ENCODE peak calls at places on chromosomes 6 and 20, in eight cellular contexts. One of them, this sample, is unnamed.

GRCh38 chr20:54897787-54898186 is 422.4 kb downstream of the DOK5 start:
- DNase-seq in fibroblast of pulmonary artery: no peak
- DNase-seq in H1: no peak
- DNase-seq in ovary: no peak
- DNase-seq in lower leg skin: no peak
- DNase-seq in choroid plexus epithelial cell: no peak
- DNase-seq in CD4-positive, alpha-beta T cell: no peak
- DNase-seq in cardiac fibroblast: no peak
- DNase-seq in this sample: no peak

GRCh38 chr6:4305056-4305455 is 169.7 kb upstream of the ECI2 start:
- DNase-seq in lower leg skin: no peak
- DNase-seq in CD4-positive, alpha-beta T cell: no peak
- DNase-seq in fibroblast of pulmonary artery: no peak
- DNase-seq in H1: no peak
- DNase-seq in ovary: no peak
- DNase-seq in choroid plexus epithelial cell: no peak
- DNase-seq in cardiac fibroblast: no peak
- DNase-seq in this sample: no peak

GRCh38 chr6:33450434-33450833 is 3.9 kb upstream of the ZBTB9 start:
- DNase-seq in ovary: no peak
- DNase-seq in H1: no peak
- DNase-seq in lower leg skin: no peak
- DNase-seq in fibroblast of pulmonary artery: peak; percentile 35
- DNase-seq in choroid plexus epithelial cell: peak; percentile 15
- DNase-seq in CD4-positive, alpha-beta T cell: no peak
- DNase-seq in cardiac fibroblast: no peak
- DNase-seq in this sample: no peak

GRCh38 chr6:26217714-26218075 is 130.5 kb downstream of the HFE start:
- DNase-seq in cardiac fibroblast: peak; percentile 59
- DNase-seq in fibroblast of pulmonary artery: peak; percentile 32
- DNase-seq in ovary: no peak
- DNase-seq in H1: no peak
- DNase-seq in CD4-positive, alpha-beta T cell: no peak
- DNase-seq in choroid plexus epithelial cell: peak; percentile 37
- DNase-seq in lower leg skin: no peak
- DNase-seq in this sample: peak; percentile 27

GRCh38 chr6:17473554-17473953 is 80.2 kb downstream of the CAP2 start:
- DNase-seq in ovary: no peak
- DNase-seq in lower leg skin: no peak
- DNase-seq in H1: no peak
- DNase-seq in CD4-positive, alpha-beta T cell: no peak
- DNase-seq in fibroblast of pulmonary artery: no peak
- DNase-seq in choroid plexus epithelial cell: no peak
- DNase-seq in cardiac fibroblast: no peak
- DNase-seq in this sample: no peak

GRCh38 chr6:1614767-1615650 is 5.3 kb downstream of the FOXC1 start:
- DNase-seq in cardiac fibroblast: no peak
- DNase-seq in choroid plexus epithelial cell: no peak
- DNase-seq in CD4-positive, alpha-beta T cell: no peak
- DNase-seq in H1: no peak
- DNase-seq in fibroblast of pulmonary artery: no peak
- DNase-seq in ovary: no peak
- DNase-seq in lower leg skin: no peak
- DNase-seq in this sample: no peak

GRCh38 chr6:144158133-144158532 is 7.8 kb downstream of the STX11 start:
- DNase-seq in H1: no peak
- DNase-seq in ovary: peak; percentile 49
- DNase-seq in choroid plexus epithelial cell: peak; percentile 92
- DNase-seq in lower leg skin: peak; percentile 41
- DNase-seq in cardiac fibroblast: peak; percentile 83
- DNase-seq in CD4-positive, alpha-beta T cell: no peak
- DNase-seq in fibroblast of pulmonary artery: peak; percentile 93
- DNase-seq in this sample: peak; percentile 79

GRCh38 chr6:69894578-69895347 is 28.4 kb downstream of the COL19A1 start:
- DNase-seq in CD4-positive, alpha-beta T cell: no peak
- DNase-seq in cardiac fibroblast: peak; percentile 88
- DNase-seq in fibroblast of pulmonary artery: peak; percentile 77
- DNase-seq in lower leg skin: no peak
- DNase-seq in choroid plexus epithelial cell: peak; percentile 93
- DNase-seq in H1: no peak
- DNase-seq in ovary: no peak
- DNase-seq in this sample: peak; percentile 83

GRCh38 chr6:136525586-136526195 is 24.5 kb downstream of the MAP7 start:
- DNase-seq in fibroblast of pulmonary artery: peak; percentile 4
- DNase-seq in CD4-positive, alpha-beta T cell: no peak
- DNase-seq in cardiac fibroblast: no peak
- DNase-seq in choroid plexus epithelial cell: no peak
- DNase-seq in lower leg skin: no peak
- DNase-seq in H1: no peak
- DNase-seq in ovary: no peak
- DNase-seq in this sample: no peak

GRCh38 chr6:11500008-11500407 is 37.5 kb upstream of the TMEM170B start:
- DNase-seq in ovary: no peak
- DNase-seq in H1: no peak
- DNase-seq in cardiac fibroblast: peak; percentile 91
- DNase-seq in fibroblast of pulmonary artery: peak; percentile 86
- DNase-seq in CD4-positive, alpha-beta T cell: no peak
- DNase-seq in lower leg skin: no peak
- DNase-seq in choroid plexus epithelial cell: peak; percentile 58
- DNase-seq in this sample: peak; percentile 37

GRCh38 chr6:131065824-131066171 is 2.8 kb upstream of the EPB41L2 start:
- DNase-seq in lower leg skin: no peak
- DNase-seq in H1: no peak
- DNase-seq in fibroblast of pulmonary artery: no peak
- DNase-seq in cardiac fibroblast: no peak
- DNase-seq in choroid plexus epithelial cell: no peak
- DNase-seq in ovary: no peak
- DNase-seq in CD4-positive, alpha-beta T cell: no peak
- DNase-seq in this sample: no peak

GRCh38 chr20:25606094-25606640 is 17.6 kb downstream of the NANP start:
- DNase-seq in choroid plexus epithelial cell: no peak
- DNase-seq in ovary: no peak
- DNase-seq in H1: no peak
- DNase-seq in fibroblast of pulmonary artery: no peak
- DNase-seq in CD4-positive, alpha-beta T cell: no peak
- DNase-seq in lower leg skin: no peak
- DNase-seq in cardiac fibroblast: no peak
- DNase-seq in this sample: peak; percentile 58

GRCh38 chr6:101830501-101831031 is 437.1 kb downstream of the GRIK2 start:
- DNase-seq in H1: no peak
- DNase-seq in choroid plexus epithelial cell: peak; percentile 22
- DNase-seq in lower leg skin: no peak
- DNase-seq in cardiac fibroblast: peak; percentile 60
- DNase-seq in ovary: no peak
- DNase-seq in CD4-positive, alpha-beta T cell: no peak
- DNase-seq in fibroblast of pulmonary artery: peak; percentile 38
- DNase-seq in this sample: no peak

GRCh38 chr6:33640361-33640760 is 19.2 kb downstream of the ITPR3 start:
- DNase-seq in CD4-positive, alpha-beta T cell: no peak
- DNase-seq in ovary: no peak
- DNase-seq in lower leg skin: no peak
- DNase-seq in fibroblast of pulmonary artery: no peak
- DNase-seq in cardiac fibroblast: no peak
- DNase-seq in choroid plexus epithelial cell: no peak
- DNase-seq in H1: no peak
- DNase-seq in this sample: no peak

GRCh38 chr6:16596890-16597331 is 164.3 kb downstream of the ATXN1 start:
- DNase-seq in choroid plexus epithelial cell: no peak
- DNase-seq in ovary: no peak
- DNase-seq in cardiac fibroblast: no peak
- DNase-seq in fibroblast of pulmonary artery: no peak
- DNase-seq in CD4-positive, alpha-beta T cell: no peak
- DNase-seq in H1: no peak
- DNase-seq in lower leg skin: no peak
- DNase-seq in this sample: no peak

GRCh38 chr6:91088515-91088914 is 501.6 kb upstream of the MAP3K7 start:
- DNase-seq in CD4-positive, alpha-beta T cell: no peak
- DNase-seq in cardiac fibroblast: no peak
- DNase-seq in fibroblast of pulmonary artery: no peak
- DNase-seq in H1: no peak
- DNase-seq in choroid plexus epithelial cell: no peak
- DNase-seq in lower leg skin: no peak
- DNase-seq in ovary: no peak
- DNase-seq in this sample: no peak

GRCh38 chr6:4957521-4958231 is 46.2 kb downstream of the RPP40 start:
- DNase-seq in fibroblast of pulmonary artery: peak; percentile 17
- DNase-seq in lower leg skin: no peak
- DNase-seq in CD4-positive, alpha-beta T cell: no peak
- DNase-seq in H1: no peak
- DNase-seq in cardiac fibroblast: peak; percentile 49
- DNase-seq in ovary: no peak
- DNase-seq in choroid plexus epithelial cell: no peak
- DNase-seq in this sample: no peak

GRCh38 chr20:59042796-59043621 is 423 bp upstream of the PRELID3B start:
- DNase-seq in choroid plexus epithelial cell: peak; percentile 92
- DNase-seq in H1: peak; percentile 43
- DNase-seq in CD4-positive, alpha-beta T cell: peak; percentile 92
- DNase-seq in lower leg skin: peak; percentile 85
- DNase-seq in ovary: peak; percentile 91
- DNase-seq in fibroblast of pulmonary artery: peak; percentile 91
- DNase-seq in cardiac fibroblast: peak; percentile 92
- DNase-seq in this sample: peak; percentile 88
- TF ChIP-seq CTCF in choroid plexus epithelial cell: no peak
- TF ChIP-seq CTCF in H1: no peak
- TF ChIP-seq CTCF in CD4-positive, alpha-beta T cell: no peak
- TF ChIP-seq CTCF in lower leg skin: no peak
- TF ChIP-seq CTCF in ovary: peak; percentile 7
- TF ChIP-seq CTCF in fibroblast of pulmonary artery: no peak
- TF ChIP-seq CTCF in cardiac fibroblast: no peak
- TF ChIP-seq CTCF in this sample: no peak

GRCh38 chr20:63453029-63453523 is 19.4 kb downstream of the KCNQ2 start:
- DNase-seq in CD4-positive, alpha-beta T cell: no peak
- DNase-seq in ovary: no peak
- DNase-seq in H1: no peak
- DNase-seq in cardiac fibroblast: no peak
- DNase-seq in fibroblast of pulmonary artery: no peak
- DNase-seq in choroid plexus epithelial cell: no peak
- DNase-seq in lower leg skin: no peak
- DNase-seq in this sample: no peak

GRCh38 chr20:63452341-63453028 is 20.0 kb downstream of the KCNQ2 start:
- DNase-seq in H1: no peak
- DNase-seq in CD4-positive, alpha-beta T cell: no peak
- DNase-seq in choroid plexus epithelial cell: no peak
- DNase-seq in ovary: no peak
- DNase-seq in cardiac fibroblast: no peak
- DNase-seq in fibroblast of pulmonary artery: no peak
- DNase-seq in lower leg skin: no peak
- DNase-seq in this sample: no peak

GRCh38 chr20:63456429-63457284 is 15.8 kb downstream of the KCNQ2 start:
- DNase-seq in ovary: no peak
- DNase-seq in choroid plexus epithelial cell: no peak
- DNase-seq in H1: no peak
- DNase-seq in lower leg skin: no peak
- DNase-seq in fibroblast of pulmonary artery: no peak
- DNase-seq in cardiac fibroblast: no peak
- DNase-seq in CD4-positive, alpha-beta T cell: no peak
- DNase-seq in this sample: peak; percentile 18

GRCh38 chr20:63455568-63455859 is 16.9 kb downstream of the KCNQ2 start:
- DNase-seq in choroid plexus epithelial cell: no peak
- DNase-seq in ovary: no peak
- DNase-seq in fibroblast of pulmonary artery: no peak
- DNase-seq in lower leg skin: no peak
- DNase-seq in cardiac fibroblast: no peak
- DNase-seq in H1: no peak
- DNase-seq in CD4-positive, alpha-beta T cell: no peak
- DNase-seq in this sample: no peak

GRCh38 chr20:63454729-63455567 is 17.5 kb downstream of the KCNQ2 start:
- DNase-seq in lower leg skin: no peak
- DNase-seq in choroid plexus epithelial cell: no peak
- DNase-seq in H1: no peak
- DNase-seq in fibroblast of pulmonary artery: no peak
- DNase-seq in ovary: no peak
- DNase-seq in cardiac fibroblast: no peak
- DNase-seq in CD4-positive, alpha-beta T cell: no peak
- DNase-seq in this sample: no peak
- TF ChIP-seq CTCF in lower leg skin: no peak
- TF ChIP-seq CTCF in choroid plexus epithelial cell: no peak
- TF ChIP-seq CTCF in H1: no peak
- TF ChIP-seq CTCF in fibroblast of pulmonary artery: no peak
- TF ChIP-seq CTCF in ovary: no peak
- TF ChIP-seq CTCF in cardiac fibroblast: no peak
- TF ChIP-seq CTCF in CD4-positive, alpha-beta T cell: no peak
- TF ChIP-seq CTCF in this sample: no peak

DNA sequence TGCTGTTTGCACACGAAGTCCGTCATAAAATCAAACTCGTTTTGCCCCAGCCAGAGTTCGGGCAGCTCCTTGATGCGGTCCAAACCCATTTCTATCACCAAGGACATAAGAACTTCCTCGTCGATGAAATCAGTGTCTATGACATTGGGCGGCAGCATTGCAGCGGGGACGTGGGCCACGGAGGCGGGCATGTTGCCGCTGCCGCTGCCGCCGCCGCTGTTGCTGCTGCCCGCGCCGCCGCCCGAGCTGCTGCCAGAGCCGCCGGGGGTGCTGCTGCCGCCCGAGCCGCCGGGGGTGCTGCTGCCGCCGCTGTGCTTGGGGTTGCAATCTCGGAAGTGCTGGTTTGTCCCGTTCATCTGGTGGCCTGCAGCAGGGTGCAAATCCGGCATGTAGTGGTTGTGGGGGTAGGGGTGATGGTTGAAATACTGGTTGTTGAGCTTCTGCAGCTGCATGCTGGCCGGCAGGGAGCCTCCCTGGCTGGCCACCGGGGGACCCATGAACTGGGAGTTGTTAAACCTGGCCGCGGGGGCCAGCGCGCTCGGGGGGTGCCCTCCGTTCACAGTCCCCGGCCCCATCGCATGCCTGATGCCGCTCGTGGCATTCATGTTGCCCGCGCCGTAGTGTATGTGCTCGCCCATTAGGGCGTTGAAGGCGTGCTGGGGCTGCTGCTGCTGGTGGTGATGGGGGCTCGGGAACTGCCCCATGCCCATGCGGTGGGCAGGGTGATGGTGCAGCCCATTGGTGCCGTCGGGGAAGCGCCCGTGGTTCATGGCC is 1.1 kb downstream of the CITED2 start:
- DNase-seq in fibroblast of pulmonary artery: peak; percentile 68
- DNase-seq in choroid plexus epithelial cell: peak; percentile 85
- DNase-seq in ovary: peak; percentile 44
- DNase-seq in CD4-positive, alpha-beta T cell: peak; percentile 66
- DNase-seq in lower leg skin: peak; percentile 41
- DNase-seq in cardiac fibroblast: peak; percentile 55
- DNase-seq in H1: no peak
- DNase-seq in this sample: peak; percentile 55
- TF ChIP-seq CTCF in fibroblast of pulmonary artery: no peak
- TF ChIP-seq CTCF in choroid plexus epithelial cell: peak; percentile 30
- TF ChIP-seq CTCF in ovary: peak; percentile 16
- TF ChIP-seq CTCF in CD4-positive, alpha-beta T cell: peak; percentile 34
- TF ChIP-seq CTCF in lower leg skin: no peak
- TF ChIP-seq CTCF in cardiac fibroblast: peak; percentile 15
- TF ChIP-seq CTCF in H1: peak; percentile 16
- TF ChIP-seq CTCF in this sample: no peak

DNA sequence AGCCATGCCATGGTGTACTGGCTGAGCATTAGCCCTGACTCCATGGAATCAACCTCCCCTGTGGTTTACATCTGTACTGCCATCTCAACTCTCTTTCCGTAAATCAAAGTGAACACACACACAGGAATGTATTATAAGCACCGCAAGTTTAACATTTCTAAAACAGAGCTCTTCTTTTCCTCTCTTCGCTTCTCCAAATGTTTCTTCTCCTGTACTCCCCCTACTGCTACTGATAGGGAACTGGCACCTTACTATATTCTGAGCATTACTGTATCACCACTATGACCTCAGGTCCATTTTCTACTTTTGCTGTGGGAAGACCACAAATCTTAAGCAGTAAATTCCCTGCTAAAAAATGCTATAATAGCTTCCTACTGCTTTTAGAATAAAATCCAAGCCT is 101.2 kb downstream of the NUS1 start:
- DNase-seq in ovary: no peak
- DNase-seq in CD4-positive, alpha-beta T cell: no peak
- DNase-seq in H1: no peak
- DNase-seq in choroid plexus epithelial cell: peak; percentile 10
- DNase-seq in fibroblast of pulmonary artery: no peak
- DNase-seq in lower leg skin: no peak
- DNase-seq in cardiac fibroblast: peak; percentile 11
- DNase-seq in this sample: peak; percentile 1
- TF ChIP-seq CTCF in ovary: no peak
- TF ChIP-seq CTCF in CD4-positive, alpha-beta T cell: no peak
- TF ChIP-seq CTCF in H1: peak; percentile 67
- TF ChIP-seq CTCF in choroid plexus epithelial cell: peak; percentile 36
- TF ChIP-seq CTCF in fibroblast of pulmonary artery: peak; percentile 17
- TF ChIP-seq CTCF in lower leg skin: no peak
- TF ChIP-seq CTCF in cardiac fibroblast: peak; percentile 33
- TF ChIP-seq CTCF in this sample: peak; percentile 18